ENCODE peak calls at places on chromosomes 2 and 18, in four cellular contexts. One of them, this sample, is unnamed. For H3K9me2, the result is how much of the 10 kb centered on the place peaks cover.

GRCh38 chr2:26011990-26012856 is 21.7 kb upstream of the RAB10 start:
- DNase-seq in HCT116: peak
- DNase-seq in GM23338: peak
- DNase-seq in GM23248: peak
- DNase-seq in this sample: peak

GRCh38 chr2:142423603-142424002 is 292.8 kb upstream of the LRP1B start:
- DNase-seq in HCT116: no peak
- DNase-seq in GM23338: no peak
- DNase-seq in GM23248: no peak
- DNase-seq in this sample: no peak

GRCh38 chr2:227013881-227014280 is 150.1 kb downstream of the COL4A4 start:
- DNase-seq in HCT116: no peak
- DNase-seq in GM23338: no peak
- DNase-seq in GM23248: no peak
- DNase-seq in this sample: no peak

GRCh38 chr2:1823187-1824169 is 79.2 kb upstream of the PXDN start:
- DNase-seq in HCT116: no peak
- DNase-seq in GM23338: peak
- DNase-seq in GM23248: no peak
- DNase-seq in this sample: peak

GRCh38 chr2:1750935-1751767 is 6.8 kb upstream of the PXDN start:
- DNase-seq in HCT116: peak
- DNase-seq in GM23338: peak
- DNase-seq in GM23248: peak
- DNase-seq in this sample: peak

GRCh38 chr2:10439971-10440370 is 8.2 kb downstream of the ODC1 start:
- DNase-seq in HCT116: no peak
- DNase-seq in GM23338: no peak
- DNase-seq in GM23248: no peak
- DNase-seq in this sample: no peak

GRCh38 chr2:88187927-88188326 is 17.8 kb downstream of the THNSL2 start:
- DNase-seq in HCT116: no peak
- DNase-seq in GM23338: peak
- DNase-seq in GM23248: no peak
- DNase-seq in this sample: no peak

GRCh38 chr2:64876137-64876647 is 113.0 kb upstream of the SLC1A4 start:
- DNase-seq in HCT116: peak
- DNase-seq in GM23338: peak
- DNase-seq in GM23248: peak
- DNase-seq in this sample: peak

GRCh38 chr18:61764381-61764780 is 128.4 kb downstream of the RNF152 start:
- DNase-seq in HCT116: no peak
- DNase-seq in GM23338: no peak
- DNase-seq in GM23248: no peak
- DNase-seq in this sample: no peak

GRCh38 chr2:24824966-24825882 is 32.0 kb downstream of the CENPO start:
- DNase-seq in HCT116: peak
- DNase-seq in GM23338: peak
- DNase-seq in GM23248: no peak
- DNase-seq in this sample: no peak

GRCh38 chr2:126719191-126720030 is 63.5 kb downstream of the GYPC start:
- DNase-seq in HCT116: no peak
- DNase-seq in GM23338: no peak
- DNase-seq in GM23248: no peak
- DNase-seq in this sample: no peak

GRCh38 chr18:74230922-74231714 is 60.6 kb downstream of the CYB5A start:
- DNase-seq in HCT116: no peak
- DNase-seq in GM23338: no peak
- DNase-seq in GM23248: no peak
- DNase-seq in this sample: no peak

GRCh38 chr2:188573453-188573852 is 281.8 kb downstream of the GULP1 start:
- DNase-seq in HCT116: no peak
- DNase-seq in GM23338: no peak
- DNase-seq in GM23248: no peak
- DNase-seq in this sample: peak

GRCh38 chr18:35172009-35172408 is 68.8 kb upstream of the ZNF397 start:
- DNase-seq in HCT116: no peak
- DNase-seq in GM23338: no peak
- DNase-seq in GM23248: no peak
- DNase-seq in this sample: no peak

GRCh38 chr2:46849741-46850474 is 65.7 kb downstream of the MCFD2 start:
- DNase-seq in HCT116: no peak
- DNase-seq in GM23338: no peak
- DNase-seq in GM23248: peak
- DNase-seq in this sample: peak

GRCh38 chr2:71291398-71291797 is 40.2 kb upstream of the ZNF638 start:
- DNase-seq in HCT116: no peak
- DNase-seq in GM23338: no peak
- DNase-seq in GM23248: peak
- DNase-seq in this sample: no peak

GRCh38 chr2:110872521-110872920 is 140.1 kb downstream of the ACOXL start:
- DNase-seq in HCT116: no peak
- DNase-seq in GM23338: no peak
- DNase-seq in GM23248: no peak
- DNase-seq in this sample: no peak

GRCh38 chr18:63879684-63880083 is 7.8 kb upstream of the SERPINB2 start:
- DNase-seq in HCT116: no peak
- DNase-seq in GM23338: no peak
- DNase-seq in GM23248: no peak
- DNase-seq in this sample: no peak

DNA sequence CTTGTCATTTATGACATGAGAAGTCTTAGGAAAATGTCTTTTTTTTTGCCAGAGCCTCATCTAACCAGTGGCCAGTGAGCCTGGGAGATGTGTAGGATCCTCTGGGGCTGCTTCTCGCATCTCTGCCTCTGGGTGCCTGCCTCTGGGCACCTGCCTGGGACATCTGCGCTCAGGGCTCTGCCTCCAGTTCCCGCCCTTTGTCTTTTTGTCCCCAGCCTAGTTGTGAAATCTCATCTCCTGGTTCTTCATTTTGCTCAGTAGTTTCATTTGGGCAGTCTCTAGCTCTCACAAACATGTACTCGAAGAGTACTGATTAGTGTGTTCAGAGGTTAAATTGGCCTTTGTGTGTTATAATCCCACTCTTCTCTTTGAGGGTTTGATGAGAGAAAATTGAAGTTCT is 92.0 kb downstream of the LTBP1 start:
- DNase-seq in HCT116: no peak
- DNase-seq in GM23338: no peak
- DNase-seq in GM23248: no peak
- DNase-seq in this sample: no peak
- H3K4me2 ChIP-seq in HCT116: no peak
- H3K4me2 ChIP-seq in GM23338: no peak
- H3K4me2 ChIP-seq in GM23248: no peak
- H3K4me2 ChIP-seq in this sample: no peak

GRCh38 chr2:229956491-229956890 is 34.2 kb downstream of the FBXO36 start:
- DNase-seq in HCT116: no peak
- DNase-seq in GM23338: no peak
- DNase-seq in GM23248: no peak
- DNase-seq in this sample: no peak
- H3K9me2 ChIP-seq in HCT116: under half
- H3K9me2 ChIP-seq in GM23338: under half
- H3K9me2 ChIP-seq in GM23248: under half
- H3K9me2 ChIP-seq in this sample: under half

DNA sequence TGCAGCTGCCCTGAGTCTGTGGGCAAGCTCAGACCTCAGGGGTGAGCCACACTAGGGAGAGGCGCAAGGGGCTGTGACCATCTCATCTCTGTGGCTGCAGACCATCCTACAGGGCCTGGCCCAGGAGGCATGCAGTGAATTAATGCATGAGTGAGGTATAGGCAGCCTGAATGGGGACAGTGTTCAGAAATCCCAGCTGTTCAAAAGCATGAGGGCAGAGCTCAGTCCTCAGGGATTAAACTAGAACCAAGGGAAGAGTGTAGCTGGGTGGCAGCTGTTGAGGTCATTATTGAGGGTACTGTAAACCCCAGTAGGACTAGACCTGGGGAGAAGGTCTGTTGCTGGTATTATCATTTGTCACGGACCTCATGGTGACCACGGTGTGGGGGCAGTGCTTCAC is 17.0 kb downstream of the TMEM177 start:
- DNase-seq in HCT116: no peak
- DNase-seq in GM23338: no peak
- DNase-seq in GM23248: no peak
- DNase-seq in this sample: no peak
- H3K4me3 ChIP-seq in HCT116: no peak
- H3K4me3 ChIP-seq in GM23338: no peak
- H3K4me3 ChIP-seq in GM23248: no peak
- H3K4me3 ChIP-seq in this sample: no peak

GRCh38 chr2:240121675-240122074 is 14.4 kb downstream of the COPS9 start:
- DNase-seq in HCT116: no peak
- DNase-seq in GM23338: no peak
- DNase-seq in GM23248: no peak
- DNase-seq in this sample: no peak
- H3K4me2 ChIP-seq in HCT116: no peak
- H3K4me2 ChIP-seq in GM23338: no peak
- H3K4me2 ChIP-seq in GM23248: no peak
- H3K4me2 ChIP-seq in this sample: no peak

DNA sequence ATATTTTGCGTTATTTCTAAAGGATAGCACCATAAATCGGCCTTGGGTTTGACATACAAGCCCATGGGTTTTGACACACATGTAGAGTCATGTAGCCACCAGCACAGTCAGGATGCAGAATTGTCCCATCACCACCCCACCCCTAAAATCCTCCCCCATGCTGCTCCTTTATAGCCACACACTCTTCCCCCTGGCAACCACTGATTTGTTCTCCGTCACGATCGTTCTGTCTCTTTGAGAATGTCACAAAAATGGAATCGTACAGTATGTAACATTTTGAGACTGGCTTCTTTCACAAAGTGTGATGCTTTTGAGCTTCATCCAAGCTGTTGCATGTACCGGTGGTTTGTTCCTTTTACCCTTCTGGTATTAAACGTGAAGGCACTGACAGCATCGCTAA is 39.1 kb downstream of the CRACDL start:
- DNase-seq in HCT116: no peak
- DNase-seq in GM23338: no peak
- DNase-seq in GM23248: no peak
- DNase-seq in this sample: no peak
- H3K9me2 ChIP-seq in HCT116: under half
- H3K9me2 ChIP-seq in GM23338: under half
- H3K9me2 ChIP-seq in GM23248: under half
- H3K9me2 ChIP-seq in this sample: under half

DNA sequence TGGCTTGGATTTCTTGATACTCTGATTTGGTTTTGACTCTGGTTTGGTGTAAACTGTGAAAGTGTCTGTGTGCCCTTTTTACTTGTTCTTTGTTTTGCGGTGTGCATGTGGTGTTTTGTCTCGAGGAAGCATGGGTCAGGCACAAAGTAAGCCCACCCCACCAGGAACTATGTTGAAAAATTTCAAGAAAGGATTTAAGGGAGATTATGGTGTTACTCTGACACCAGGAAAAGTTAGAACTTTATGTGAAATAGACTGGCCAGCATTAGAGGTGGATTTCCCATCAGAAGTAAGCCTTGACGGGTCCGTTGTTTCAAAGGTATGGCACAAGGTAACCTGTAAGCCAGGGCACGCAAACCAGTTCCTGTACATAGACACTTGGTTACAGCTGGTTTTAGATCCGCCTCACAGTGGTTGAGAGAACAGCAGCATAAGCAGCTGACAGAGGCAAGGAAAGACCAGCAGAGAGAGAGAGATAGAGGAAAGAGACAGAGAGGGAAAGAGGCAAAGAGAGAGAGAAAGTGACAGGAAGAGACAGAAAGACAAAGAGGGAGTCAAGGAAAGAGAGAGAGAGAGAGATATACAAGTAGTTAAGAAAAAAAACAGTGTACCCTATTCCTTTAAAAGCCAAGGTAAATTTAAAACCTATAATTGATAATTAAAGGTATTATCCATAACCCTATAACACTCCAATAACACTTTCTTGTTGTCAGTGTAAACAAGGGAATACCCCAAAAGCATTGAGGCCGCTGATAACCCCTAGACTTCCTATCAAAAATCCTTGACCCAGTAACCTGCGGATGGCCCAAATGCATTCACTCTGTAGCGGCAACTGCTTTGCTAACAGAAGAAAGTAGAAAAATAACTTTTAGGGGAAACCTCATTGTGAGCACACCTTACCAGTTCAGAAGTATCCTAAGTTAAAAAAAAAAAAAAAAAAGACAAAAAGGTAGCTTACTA is 42.6 kb downstream of the TFPI start:
- DNase-seq in HCT116: no peak
- DNase-seq in GM23338: no peak
- DNase-seq in GM23248: no peak
- DNase-seq in this sample: no peak
- H3K4me3 ChIP-seq in HCT116: no peak
- H3K4me3 ChIP-seq in GM23338: no peak
- H3K4me3 ChIP-seq in GM23248: no peak
- H3K4me3 ChIP-seq in this sample: no peak

This sample was measured in hepatocyte.